ENCODE peak calls at places on chromosomes 7 and 10, in seven cellular contexts. B is AG09309, N is left lung, Q is type B pancreatic cell, O is endothelial cell of umbilical vein, F is ELF-1, R is kidney tubule cell. G is an unnamed sample.

GRCh38 chr7:18534481-18534880 is 38.9 kb downstream of the HDAC9 start:
- DNase-seq in B (no peak), Q (no peak), R (peak; percentile 64), O (no peak), N (no peak), F (no peak), G (no peak)

GRCh38 chr10:13712799-13713581 is 126.2 kb downstream of the PRPF18 start:
- DNase-seq in F (peak; percentile 42), O (peak; percentile 96), B (peak; percentile 91), Q (no peak), N (no peak), R (peak; percentile 95), G (peak; percentile 94)

GRCh38 chr7:82264752-82265305 is 178.7 kb downstream of the CACNA2D1 start:
- DNase-seq in R (no peak), F (no peak), N (no peak), B (no peak), O (no peak), Q (no peak), G (no peak)

GRCh38 chr10:21989453-21990154 is 13.9 kb downstream of the DNAJC1 start:
- DNase-seq in N (no peak), O (peak; percentile 38), B (peak; percentile 45), F (peak; percentile 78), Q (no peak), R (peak; percentile 62), G (peak; percentile 46)

GRCh38 chr7:129225206-129225930 is 538 bp downstream of the AHCYL2 start:
- DNase-seq in Q (peak; percentile 77), O (peak; percentile 72), F (peak; percentile 73), R (peak; percentile 58), B (no peak), N (peak; percentile 92), G (no peak)

GRCh38 chr10:25666276-25666675 is 267.8 kb upstream of the MYO3A start:
- DNase-seq in R (no peak), O (no peak), N (no peak), F (no peak), Q (no peak), B (no peak), G (no peak)

GRCh38 chr10:5442056-5442989 is 30.0 kb downstream of the NET1 start:
- DNase-seq in B (no peak), F (no peak), O (peak; percentile 78), N (no peak), Q (no peak), R (peak; percentile 64), G (no peak)

GRCh38 chr10:13346280-13346819 is 1.7 kb downstream of the SEPHS1 start:
- DNase-seq in N (no peak), R (peak; percentile 46), F (peak; percentile 36), Q (no peak), B (peak; percentile 67), O (peak; percentile 65), G (peak; percentile 73)

GRCh38 chr10:133274751-133275682 is 1.7 kb downstream of the ADAM8 start:
- DNase-seq in Q (no peak), O (no peak), F (peak; percentile 57), N (peak; percentile 81), R (no peak), B (no peak), G (no peak)

GRCh38 chr10:13593560-13593959 is 6.8 kb downstream of the PRPF18 start:
- DNase-seq in F (no peak), O (no peak), R (no peak), N (no peak), B (peak; percentile 47), Q (no peak), G (peak; percentile 84)

GRCh38 chr10:69123306-69123746 is 652 bp upstream of the VPS26A start:
- DNase-seq in B (peak; percentile 16), O (no peak), N (no peak), Q (peak; percentile 76), R (peak; percentile 70), F (no peak), G (no peak)

GRCh38 chr10:47449102-47449978 is 34.6 kb downstream of the ANXA8 start:
- DNase-seq in O (no peak), R (no peak), F (no peak), N (no peak), Q (no peak), B (no peak), G (no peak)

G was measured in GM04504.